ENCODE peak calls at places on chromosome 7, in five cellular contexts. U, G, P, V and I are unnamed samples.
A peak's percentile ranks its signal among the peaks of the same experiment; 100 is the strongest.

GRCh38 chr7:83649701-83650100 is 762 bp upstream of the SEMA3E start:
- DNase-seq in P (no peak), U (no peak), G (no peak), V (no peak), I (no peak)

GRCh38 chr7:115869225-115869624 is 161.3 kb downstream of the TFEC start:
- DNase-seq in U (no peak), V (no peak), G (no peak), P (no peak), I (no peak)

GRCh38 chr7:135800560-135800959 is 51.9 kb upstream of the FAM180A start:
- DNase-seq in G (peak; percentile 13), V (no peak), P (no peak), U (no peak), I (no peak)

GRCh38 chr7:139875821-139876241 is 46.8 kb downstream of the TBXAS1 start:
- DNase-seq in U (no peak), G (no peak), V (no peak), P (peak; percentile 15), I (no peak)

GRCh38 chr7:133815677-133816210 is 311.4 kb upstream of the LRGUK start:
- DNase-seq in P (no peak), G (no peak), V (no peak), U (no peak), I (no peak)

GRCh38 chr7:144720139-144720538 is 115.7 kb downstream of the TPK1 start:
- DNase-seq in V (no peak), G (no peak), P (no peak), U (no peak), I (no peak)

GRCh38 chr7:128737867-128738390 is 1.2 kb upstream of the CALU start:
- DNase-seq in P (no peak), G (no peak), U (no peak), V (no peak), I (no peak)

GRCh38 chr7:105853931-105854419 is 22.4 kb downstream of the ATXN7L1 start:
- DNase-seq in G (no peak), P (no peak), V (no peak), U (no peak), I (no peak)

GRCh38 chr7:91852263-91852741 is 28.2 kb downstream of the MTERF1 start:
- DNase-seq in P (no peak), V (no peak), U (no peak), G (no peak), I (no peak)

GRCh38 chr7:41754046-41754445 is 51.2 kb upstream of the INHBA start:
- DNase-seq in U (no peak), P (no peak), G (no peak), V (no peak), I (no peak)

GRCh38 chr7:2116903-2117680 is 115.7 kb downstream of the MAD1L1 start:
- DNase-seq in P (no peak), U (no peak), G (no peak), V (no peak), I (no peak)

GRCh38 chr7:157445956-157446295 is 109.1 kb downstream of the DNAJB6 start:
- DNase-seq in G (no peak), V (no peak), P (no peak), U (no peak), I (no peak)

GRCh38 chr7:91266931-91267557 is 2.8 kb downstream of the FZD1 start:
- DNase-seq in P (no peak), U (no peak), G (no peak), V (no peak), I (no peak)

GRCh38 chr7:5699467-5699866 is 82.0 kb downstream of the RNF216 start:
- DNase-seq in V (no peak), P (no peak), G (no peak), U (no peak), I (no peak)

DNA sequence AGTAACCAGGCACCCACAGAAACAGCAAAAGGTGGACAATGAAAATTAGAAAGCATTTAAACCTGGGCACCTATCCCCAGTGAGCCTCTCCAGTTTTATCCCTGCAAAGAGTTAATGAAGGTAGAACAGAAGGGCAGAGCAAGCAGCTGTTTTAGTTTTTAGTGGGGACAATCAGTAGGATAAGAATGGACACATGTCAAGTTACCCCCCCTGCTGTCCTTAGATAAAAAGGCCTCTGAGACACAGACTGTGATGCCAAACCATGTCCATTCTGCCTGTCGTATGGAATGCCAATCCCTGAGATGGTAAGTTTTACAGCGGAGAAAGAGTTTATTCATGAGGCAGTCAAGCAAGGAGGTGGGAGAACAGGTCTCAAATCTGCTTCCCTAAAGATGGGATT is 162.6 kb upstream of the AGR3 start:
- DNase-seq in P (no peak), V (no peak), G (no peak), U (no peak), I (no peak)
- TF ChIP-seq TAF1 in P (no peak), V (no peak), G (no peak), U (no peak), I (no peak)

GRCh38 chr7:39948932-39949928 is 826 bp upstream of the CDK13 start:
- DNase-seq in V (peak; percentile 88), G (peak; percentile 99), P (peak; percentile 98), U (peak; percentile 75), I (peak; percentile 82)
- TF ChIP-seq POLR2A in V (peak; percentile 97), G (peak; percentile 95), P (peak; percentile 98), U (peak; percentile 98), I (peak; percentile 97)

GRCh38 chr7:52088008-52088787 is 771.6 kb upstream of the COBL start:
- DNase-seq in V (no peak), G (peak; percentile 69), U (no peak), P (no peak), I (no peak)
- TF ChIP-seq POLR2AphosphoS5 in V (no peak), G (peak; percentile 42), U (no peak), P (no peak), I (no peak)

GRCh38 chr7:47181609-47182264 is 400.2 kb downstream of the TNS3 start:
- DNase-seq in G (no peak), V (no peak), U (no peak), P (no peak), I (no peak)

GRCh38 chr7:47185839-47186238 is 396.1 kb downstream of the TNS3 start:
- DNase-seq in V (no peak), P (no peak), U (no peak), G (no peak), I (no peak)

GRCh38 chr7:47183896-47184629 is 397.8 kb downstream of the TNS3 start:
- DNase-seq in V (no peak), P (no peak), U (no peak), G (no peak), I (no peak)

GRCh38 chr7:47185193-47185592 is 396.7 kb downstream of the TNS3 start:
- DNase-seq in P (no peak), V (no peak), G (no peak), U (no peak), I (no peak)

DNA sequence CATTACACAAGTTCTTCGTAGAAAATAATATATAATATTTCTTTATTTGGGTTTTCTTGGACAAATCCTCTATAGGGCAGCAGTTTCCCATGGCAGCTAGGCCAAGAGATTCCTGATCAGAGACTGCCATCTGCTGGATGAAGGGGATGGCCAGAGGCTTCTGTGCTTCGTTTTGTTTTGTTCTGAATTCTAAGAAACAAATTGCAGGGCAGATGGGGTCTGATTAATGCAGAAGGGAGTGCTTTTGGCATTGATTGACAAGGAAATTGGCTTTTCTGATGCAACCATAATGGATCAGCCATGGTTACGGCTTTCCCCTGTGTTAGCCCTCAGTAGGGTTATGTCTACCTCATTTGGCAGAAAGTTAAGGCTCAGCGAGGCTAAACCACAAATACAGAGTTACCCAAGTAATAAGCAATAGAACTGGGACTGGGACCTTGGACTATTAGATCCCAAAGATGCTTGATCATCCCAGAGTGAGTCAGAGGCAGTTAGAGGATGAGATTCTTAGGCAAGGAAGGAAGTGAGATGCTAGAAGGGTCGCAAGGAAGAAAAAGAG is 401.6 kb downstream of the TNS3 start:
- DNase-seq in G (no peak), V (peak; percentile 58), P (no peak), U (no peak), I (no peak)
- TF ChIP-seq TAF1 in G (no peak), V (no peak), P (no peak), U (no peak), I (no peak)

GRCh38 chr7:98175260-98175604 is 36.0 kb upstream of the BHLHA15 start:
- DNase-seq in U (no peak), G (no peak), P (no peak), V (peak; percentile 34), I (no peak)

GRCh38 chr7:98177553-98177952 is 33.7 kb upstream of the BHLHA15 start:
- DNase-seq in U (no peak), V (no peak), P (no peak), G (no peak), I (no peak)

GRCh38 chr7:98180751-98181150 is 30.5 kb upstream of the BHLHA15 start:
- DNase-seq in G (no peak), V (no peak), P (no peak), U (no peak), I (no peak)

GRCh38 chr7:98178762-98179490 is 32.3 kb upstream of the BHLHA15 start:
- DNase-seq in V (no peak), U (no peak), G (peak; percentile 25), P (no peak), I (no peak)

GRCh38 chr7:98178321-98178720 is 32.9 kb upstream of the BHLHA15 start:
- DNase-seq in U (no peak), P (no peak), V (no peak), G (no peak), I (no peak)
- TF ChIP-seq POLR2A in U (no peak), P (no peak), V (no peak), G (no peak), I (no peak)

GRCh38 chr7:36691983-36692382 is 32.3 kb downstream of the AOAH start:
- DNase-seq in P (no peak), U (no peak), G (no peak), V (no peak), I (no peak)
- TF ChIP-seq POLR2AphosphoS5 in P (no peak), U (no peak), G (no peak), V (no peak), I (no peak)

DNA sequence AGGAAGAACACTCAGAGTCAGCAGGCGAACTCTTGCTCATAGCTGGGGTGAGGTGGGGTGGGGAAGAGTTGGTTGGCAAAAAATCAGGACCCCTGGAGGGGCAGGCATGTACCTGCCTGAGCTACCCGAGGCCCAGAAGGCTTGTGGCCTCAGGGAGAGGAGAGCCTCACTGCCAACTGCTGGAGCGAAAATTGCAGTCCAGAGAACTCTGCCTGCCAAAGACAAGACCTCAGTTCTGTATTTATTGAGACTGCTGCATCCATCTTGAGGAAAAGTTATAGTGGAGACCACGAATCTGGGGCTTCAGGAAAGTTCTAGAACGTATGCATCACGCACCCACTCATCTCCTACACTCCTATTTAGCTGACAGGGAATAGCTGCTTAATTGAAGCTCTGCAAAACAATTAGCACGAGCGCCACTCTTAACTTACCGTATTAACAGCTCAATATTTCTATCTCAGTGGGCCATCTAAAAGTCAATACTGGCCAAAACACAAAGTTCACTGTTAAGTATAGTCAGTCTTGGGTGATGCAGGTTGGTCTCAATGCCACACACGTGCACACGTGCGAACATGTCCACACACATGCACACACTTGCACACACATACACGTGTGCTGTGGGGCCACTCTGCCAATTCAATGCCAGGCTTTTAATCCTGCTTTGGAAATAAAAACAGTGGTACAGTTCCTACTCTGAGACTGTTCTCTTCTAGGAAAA is 105.3 kb downstream of the GRB10 start:
- DNase-seq in G (no peak), V (no peak), P (no peak), U (no peak), I (no peak)
- TF ChIP-seq TAF1 in G (no peak), V (no peak), P (no peak), U (no peak), I (no peak)

DNA sequence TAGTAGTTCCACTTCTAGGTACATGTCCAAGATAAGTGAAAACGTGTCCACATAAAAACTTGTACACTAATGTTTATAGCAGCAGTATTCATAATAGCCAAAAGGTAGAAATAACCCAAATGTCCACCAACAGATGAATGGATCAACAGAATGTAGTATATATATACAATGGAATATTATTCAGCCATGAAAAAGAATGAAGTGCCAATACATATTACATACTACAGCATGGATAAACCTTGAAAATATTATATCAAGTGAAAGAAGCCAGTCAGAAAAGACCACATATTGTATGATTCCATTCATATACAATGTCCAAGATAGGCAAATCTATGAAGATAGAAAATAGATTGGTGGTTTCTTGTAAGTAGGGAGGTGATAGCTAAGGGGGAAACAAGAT is 47.8 kb upstream of the WASL start:
- DNase-seq in U (no peak), G (no peak), V (no peak), P (no peak), I (no peak)
- TF ChIP-seq POLR2A in U (no peak), G (no peak), V (no peak), P (no peak), I (no peak)